ENCODE peak calls at places on chromosomes 13 and 19, in eight cellular contexts. V is activated CD4-positive, alpha-beta T cell treated with anti-CD3 and anti-CD28 coated beads, Interleukin-2, amount 10 ng/mL, durations not matched to agents 24 days and 14 days; B is T follicular helper cell; C is foreskin keratinocyte; I is HEK293T; O is stimulated activated CD4-positive, alpha-beta T cell treated with anti-CD3 and anti-CD28 coated beads, TNF-alpha, amount 100 ng/mL, for 4 hours; T is ELR; M is fibroblast of mammary gland. F is an unnamed sample.

GRCh38 chr19:4278010-4278409 is 1.1 kb upstream of the SHD start:
- DNase-seq in I (no peak), O (no peak), T (no peak), C (no peak), M (no peak), V (no peak), B (no peak), F (no peak)

GRCh38 chr13:75458696-75459422 is 23.1 kb downstream of the TBC1D4 start:
- DNase-seq in B (no peak), V (no peak), C (no peak), O (no peak), M (no peak), T (no peak), I (no peak), F (no peak)

GRCh38 chr13:57946361-57946760 is 314.8 kb downstream of the PCDH17 start:
- DNase-seq in B (no peak), V (no peak), T (no peak), O (no peak), M (no peak), I (no peak), C (no peak), F (no peak)

GRCh38 chr13:112657850-112658445 is 31.9 kb upstream of the ATP11A start:
- DNase-seq in B (no peak), V (no peak), I (no peak), M (peak), T (peak), O (no peak), C (peak), F (peak)

GRCh38 chr13:111491659-111492058 is 171.2 kb downstream of the TEX29 start:
- DNase-seq in B (no peak), V (no peak), M (no peak), I (no peak), T (no peak), C (no peak), O (no peak), F (no peak)

GRCh38 chr13:23159587-23160240 is 21.1 kb upstream of the SGCG start:
- DNase-seq in I (peak), O (no peak), T (no peak), V (no peak), C (no peak), M (no peak), B (no peak), F (peak)

GRCh38 chr13:89432997-89433396 is 1761.8 kb downstream of the SLITRK5 start:
- DNase-seq in T (no peak), M (no peak), B (no peak), O (no peak), I (no peak), C (no peak), V (no peak), F (no peak)

GRCh38 chr19:17021793-17022590 is 4.6 kb downstream of the CPAMD8 start:
- DNase-seq in I (no peak), T (peak), O (no peak), B (no peak), V (no peak), C (peak), M (peak), F (no peak)

GRCh38 chr19:43316591-43317319 is 36.7 kb upstream of the CD177 start:
- DNase-seq in O (no peak), I (peak), V (no peak), B (no peak), C (no peak), M (peak), T (peak), F (peak)

GRCh38 chr19:2790194-2790556 is 4.9 kb downstream of the THOP1 start:
- DNase-seq in V (no peak), M (no peak), O (no peak), C (no peak), B (no peak), T (no peak), I (no peak), F (no peak)

GRCh38 chr19:51821921-51822716 is 27.2 kb downstream of the FPR3 start:
- DNase-seq in M (peak), I (no peak), C (no peak), T (peak), V (no peak), O (no peak), B (no peak), F (no peak)